ENCODE peak calls at places on chromosome 15, in four cellular contexts. One of them, this sample, is unnamed.

GRCh38 chr15:77048135-77048866 is 22.6 kb downstream of the TSPAN3 start:
- DNase-seq in NCI-H510A treated with DMSO at 0.1 percent for 48 hours: no peak
- DNase-seq in activated CD4-positive, alpha-beta T cell treated with anti-CD3 and anti-CD28 coated beads for 4 hours: no peak
- DNase-seq in Panc1: no peak
- DNase-seq in this sample: no peak

GRCh38 chr15:48498828-48499227 is 146.7 kb downstream of the FBN1 start:
- DNase-seq in NCI-H510A treated with DMSO at 0.1 percent for 48 hours: peak; percentile 29
- DNase-seq in activated CD4-positive, alpha-beta T cell treated with anti-CD3 and anti-CD28 coated beads for 4 hours: no peak
- DNase-seq in Panc1: no peak
- DNase-seq in this sample: no peak

GRCh38 chr15:36331531-36332275 is 247.7 kb upstream of the CDIN1 start:
- DNase-seq in NCI-H510A treated with DMSO at 0.1 percent for 48 hours: no peak
- DNase-seq in activated CD4-positive, alpha-beta T cell treated with anti-CD3 and anti-CD28 coated beads for 4 hours: no peak
- DNase-seq in Panc1: no peak
- DNase-seq in this sample: peak; percentile 24

GRCh38 chr15:71115567-71116351 is 488 bp downstream of the THSD4 start:
- DNase-seq in NCI-H510A treated with DMSO at 0.1 percent for 48 hours: peak; percentile 12
- DNase-seq in activated CD4-positive, alpha-beta T cell treated with anti-CD3 and anti-CD28 coated beads for 4 hours: no peak
- DNase-seq in Panc1: no peak
- DNase-seq in this sample: no peak

GRCh38 chr15:33149919-33150318 is 44.6 kb downstream of the FMN1 start:
- DNase-seq in NCI-H510A treated with DMSO at 0.1 percent for 48 hours: no peak
- DNase-seq in activated CD4-positive, alpha-beta T cell treated with anti-CD3 and anti-CD28 coated beads for 4 hours: no peak
- DNase-seq in Panc1: no peak
- DNase-seq in this sample: no peak

GRCh38 chr15:31392761-31393401 is 66.2 kb downstream of the KLF13 start:
- DNase-seq in NCI-H510A treated with DMSO at 0.1 percent for 48 hours: no peak
- DNase-seq in activated CD4-positive, alpha-beta T cell treated with anti-CD3 and anti-CD28 coated beads for 4 hours: no peak
- DNase-seq in Panc1: no peak
- DNase-seq in this sample: no peak

GRCh38 chr15:51312132-51312531 is 26.3 kb downstream of the CYP19A1 start:
- DNase-seq in NCI-H510A treated with DMSO at 0.1 percent for 48 hours: no peak
- DNase-seq in activated CD4-positive, alpha-beta T cell treated with anti-CD3 and anti-CD28 coated beads for 4 hours: no peak
- DNase-seq in Panc1: no peak
- DNase-seq in this sample: no peak

GRCh38 chr15:84721381-84721780 is 5.4 kb upstream of the SEC11A start:
- DNase-seq in NCI-H510A treated with DMSO at 0.1 percent for 48 hours: no peak
- DNase-seq in activated CD4-positive, alpha-beta T cell treated with anti-CD3 and anti-CD28 coated beads for 4 hours: no peak
- DNase-seq in Panc1: no peak
- DNase-seq in this sample: no peak

GRCh38 chr15:25508369-25509002 is 69.7 kb upstream of the UBE3A start:
- DNase-seq in NCI-H510A treated with DMSO at 0.1 percent for 48 hours: no peak
- DNase-seq in activated CD4-positive, alpha-beta T cell treated with anti-CD3 and anti-CD28 coated beads for 4 hours: no peak
- DNase-seq in Panc1: no peak
- DNase-seq in this sample: no peak

GRCh38 chr15:68554716-68555347 is 24.0 kb upstream of the CORO2B start:
- DNase-seq in NCI-H510A treated with DMSO at 0.1 percent for 48 hours: no peak
- DNase-seq in activated CD4-positive, alpha-beta T cell treated with anti-CD3 and anti-CD28 coated beads for 4 hours: no peak
- DNase-seq in Panc1: no peak
- DNase-seq in this sample: no peak

GRCh38 chr15:31456329-31457060 is 129.9 kb downstream of the KLF13 start:
- DNase-seq in NCI-H510A treated with DMSO at 0.1 percent for 48 hours: no peak
- DNase-seq in activated CD4-positive, alpha-beta T cell treated with anti-CD3 and anti-CD28 coated beads for 4 hours: no peak
- DNase-seq in Panc1: no peak
- DNase-seq in this sample: no peak

GRCh38 chr15:85859671-85860070 is 64.9 kb upstream of the KLHL25 start:
- DNase-seq in NCI-H510A treated with DMSO at 0.1 percent for 48 hours: no peak
- DNase-seq in activated CD4-positive, alpha-beta T cell treated with anti-CD3 and anti-CD28 coated beads for 4 hours: no peak
- DNase-seq in Panc1: no peak
- DNase-seq in this sample: no peak

GRCh38 chr15:45287400-45287799 is 35.4 kb downstream of the SLC28A2 start:
- DNase-seq in NCI-H510A treated with DMSO at 0.1 percent for 48 hours: no peak
- DNase-seq in activated CD4-positive, alpha-beta T cell treated with anti-CD3 and anti-CD28 coated beads for 4 hours: no peak
- DNase-seq in Panc1: no peak
- DNase-seq in this sample: no peak

GRCh38 chr15:57865294-57865693 is 158.8 kb downstream of the POLR2M start:
- DNase-seq in NCI-H510A treated with DMSO at 0.1 percent for 48 hours: no peak
- DNase-seq in activated CD4-positive, alpha-beta T cell treated with anti-CD3 and anti-CD28 coated beads for 4 hours: no peak
- DNase-seq in Panc1: no peak
- DNase-seq in this sample: no peak

This sample was measured in SK-N-MC.